ENCODE peak calls at places on chromosome 9, in four cellular contexts. One of them, this sample, is unnamed.

GRCh38 chr9:104795082-104795481 is 31.2 kb downstream of the NIPSNAP3B start:
- DNase-seq in WTC11: no peak
- DNase-seq in HepG2: no peak
- DNase-seq in K562: no peak
- DNase-seq in this sample: no peak

GRCh38 chr9:93644397-93645088 is 68.2 kb downstream of the PHF2 start:
- DNase-seq in WTC11: peak
- DNase-seq in HepG2: no peak
- DNase-seq in K562: no peak
- DNase-seq in this sample: no peak

GRCh38 chr9:135456436-135457104 is 23.0 kb upstream of the PPP1R26 start:
- DNase-seq in WTC11: no peak
- DNase-seq in HepG2: no peak
- DNase-seq in K562: peak
- DNase-seq in this sample: no peak

GRCh38 chr9:2418619-2419018 is 203.0 kb upstream of the VLDLR start:
- DNase-seq in WTC11: no peak
- DNase-seq in HepG2: no peak
- DNase-seq in K562: peak
- DNase-seq in this sample: no peak

GRCh38 chr9:111959468-111959941 is 62.9 kb downstream of the UGCG start:
- DNase-seq in WTC11: no peak
- DNase-seq in HepG2: peak
- DNase-seq in K562: peak
- DNase-seq in this sample: no peak

GRCh38 chr9:101462558-101462957 is 27.0 kb upstream of the ALDOB start:
- DNase-seq in WTC11: peak
- DNase-seq in HepG2: no peak
- DNase-seq in K562: peak
- DNase-seq in this sample: no peak

GRCh38 chr9:109379513-109379912 is 58.7 kb upstream of the EPB41L4B start:
- DNase-seq in WTC11: no peak
- DNase-seq in HepG2: no peak
- DNase-seq in K562: no peak
- DNase-seq in this sample: no peak

GRCh38 chr9:18526686-18527085 is 52.7 kb downstream of the ADAMTSL1 start:
- DNase-seq in WTC11: no peak
- DNase-seq in HepG2: no peak
- DNase-seq in K562: no peak
- DNase-seq in this sample: no peak

GRCh38 chr9:134336174-134336705 is 10.0 kb downstream of the RXRA start:
- DNase-seq in WTC11: no peak
- DNase-seq in HepG2: no peak
- DNase-seq in K562: no peak
- DNase-seq in this sample: no peak

GRCh38 chr9:134226221-134226930 is 62.0 kb upstream of the RNU6ATAC start:
- DNase-seq in WTC11: no peak
- DNase-seq in HepG2: peak
- DNase-seq in K562: no peak
- DNase-seq in this sample: peak

GRCh38 chr9:125732562-125732961 is 14.6 kb upstream of the PBX3 start:
- DNase-seq in WTC11: peak
- DNase-seq in HepG2: no peak
- DNase-seq in K562: no peak
- DNase-seq in this sample: no peak

GRCh38 chr9:30982301-30982700 is 1402.1 kb upstream of the ACO1 start:
- DNase-seq in WTC11: no peak
- DNase-seq in HepG2: no peak
- DNase-seq in K562: no peak
- DNase-seq in this sample: no peak

GRCh38 chr9:21836437-21837161 is 34.2 kb downstream of the MTAP start:
- DNase-seq in WTC11: no peak
- DNase-seq in HepG2: peak
- DNase-seq in K562: no peak
- DNase-seq in this sample: no peak

GRCh38 chr9:135275163-135275925 is 187.9 kb downstream of the OLFM1 start:
- DNase-seq in WTC11: no peak
- DNase-seq in HepG2: no peak
- DNase-seq in K562: no peak
- DNase-seq in this sample: no peak

GRCh38 chr9:124339603-124340146 is 75.6 kb downstream of the PSMB7 start:
- DNase-seq in WTC11: no peak
- DNase-seq in HepG2: no peak
- DNase-seq in K562: no peak
- DNase-seq in this sample: no peak

GRCh38 chr9:135415586-135415985 is 64.0 kb upstream of the PPP1R26 start:
- DNase-seq in WTC11: no peak
- DNase-seq in HepG2: no peak
- DNase-seq in K562: no peak
- DNase-seq in this sample: no peak

DNA sequence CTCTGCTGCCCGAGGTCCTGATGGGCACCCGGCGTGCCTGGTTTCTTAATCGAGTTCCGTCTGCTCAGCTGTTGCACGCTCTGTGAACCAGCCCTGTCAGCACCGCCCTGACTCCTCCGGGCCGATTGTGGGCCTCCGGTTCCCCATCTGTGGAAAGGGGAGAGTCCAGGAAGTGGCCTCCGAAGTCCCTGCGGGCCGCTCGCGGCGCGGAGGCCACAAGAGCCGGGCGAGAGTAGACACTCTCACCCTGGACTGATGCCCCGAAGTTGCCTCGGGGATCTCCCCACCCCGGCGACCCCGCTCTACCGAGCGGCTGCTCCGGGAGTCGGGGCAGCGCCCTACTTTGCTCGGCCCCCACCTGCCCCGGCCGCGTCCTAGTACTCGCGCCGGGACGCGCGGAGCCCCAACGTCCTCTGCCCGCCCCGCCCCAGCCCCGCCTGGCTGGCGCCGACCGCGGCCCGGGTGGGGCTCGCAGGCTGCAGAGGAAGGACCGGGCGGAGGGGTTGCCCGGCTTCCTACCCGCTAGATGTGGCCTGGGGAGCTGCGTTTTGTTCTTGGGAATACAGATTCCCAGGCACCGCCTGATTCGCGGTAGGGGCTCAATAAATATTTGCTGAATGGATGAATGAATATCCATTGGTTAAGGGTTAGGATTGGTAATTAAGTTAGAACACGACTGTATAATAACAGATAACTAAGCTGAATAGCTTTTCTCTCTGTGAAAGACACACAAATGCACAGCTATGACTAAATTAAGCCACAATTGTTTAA is 935 bp upstream of the ZNF367 start:
- DNase-seq in WTC11: peak
- DNase-seq in HepG2: peak
- DNase-seq in K562: peak
- DNase-seq in this sample: peak
- TF ChIP-seq ELF4 in WTC11: no peak
- TF ChIP-seq ELF4 in HepG2: no peak
- TF ChIP-seq ELF4 in K562: no peak
- TF ChIP-seq ELF4 in this sample: no peak

DNA sequence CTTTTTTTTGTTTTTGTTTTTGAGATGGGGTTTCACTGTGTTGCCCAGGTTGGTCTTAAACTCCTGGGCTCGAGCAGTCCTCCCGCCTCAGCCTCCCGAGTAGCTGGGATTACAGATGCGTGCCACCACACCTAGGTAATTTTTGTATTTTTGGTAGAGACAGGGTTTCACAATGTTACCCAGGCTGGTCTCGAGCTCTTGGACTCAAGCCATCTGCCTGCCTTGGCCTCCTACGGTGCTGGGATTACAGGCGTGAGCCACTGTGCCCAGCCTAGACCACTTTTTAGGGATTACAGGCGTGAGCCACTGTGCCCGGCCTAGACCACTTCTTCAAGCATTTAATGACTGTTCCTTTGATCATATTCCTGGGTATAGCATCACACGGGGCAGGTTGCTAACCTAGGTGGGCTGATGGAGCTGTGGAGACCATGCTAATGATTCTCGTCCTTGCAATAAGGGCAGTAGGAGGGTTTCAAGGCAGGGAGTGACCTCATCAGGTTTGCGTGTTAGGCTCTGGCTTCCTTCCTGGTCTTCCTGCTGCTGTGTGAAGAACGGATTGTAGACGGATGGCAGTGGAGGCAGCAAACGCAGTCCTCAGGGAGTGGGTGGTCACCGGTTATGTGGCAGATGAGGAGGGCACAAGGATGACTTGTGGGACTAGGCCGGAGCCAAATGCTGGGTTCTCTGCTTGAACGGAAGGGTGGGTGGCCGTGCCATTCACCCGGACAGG is 13.8 kb downstream of the EHMT1 start:
- DNase-seq in WTC11: no peak
- DNase-seq in HepG2: no peak
- DNase-seq in K562: no peak
- DNase-seq in this sample: no peak
- TF ChIP-seq SP1 in WTC11: no peak
- TF ChIP-seq SP1 in HepG2: no peak
- TF ChIP-seq SP1 in K562: no peak
- TF ChIP-seq SP1 in this sample: no peak

GRCh38 chr9:76534031-76534430 is 75.0 kb downstream of the GCNT1 start:
- DNase-seq in WTC11: no peak
- DNase-seq in HepG2: no peak
- DNase-seq in K562: no peak
- DNase-seq in this sample: no peak
- TF ChIP-seq ELF4 in WTC11: no peak
- TF ChIP-seq ELF4 in HepG2: no peak
- TF ChIP-seq ELF4 in K562: no peak
- TF ChIP-seq ELF4 in this sample: no peak

GRCh38 chr9:130874783-130875182 is 21.8 kb downstream of the QRFP start:
- DNase-seq in WTC11: no peak
- DNase-seq in HepG2: no peak
- DNase-seq in K562: no peak
- DNase-seq in this sample: no peak
- TF ChIP-seq SP1 in WTC11: no peak
- TF ChIP-seq SP1 in HepG2: no peak
- TF ChIP-seq SP1 in K562: no peak
- TF ChIP-seq SP1 in this sample: no peak

GRCh38 chr9:69141851-69142250 is 32.2 kb upstream of the TJP2 start:
- DNase-seq in WTC11: no peak
- DNase-seq in HepG2: no peak
- DNase-seq in K562: no peak
- DNase-seq in this sample: no peak
- TF ChIP-seq ELF4 in WTC11: no peak
- TF ChIP-seq ELF4 in HepG2: no peak
- TF ChIP-seq ELF4 in K562: no peak
- TF ChIP-seq ELF4 in this sample: no peak

GRCh38 chr9:126860757-126861466 is 473 bp downstream of the ZBTB34 start:
- DNase-seq in WTC11: peak
- DNase-seq in HepG2: no peak
- DNase-seq in K562: peak
- DNase-seq in this sample: peak
- TF ChIP-seq SP1 in WTC11: no peak
- TF ChIP-seq SP1 in HepG2: no peak
- TF ChIP-seq SP1 in K562: no peak
- TF ChIP-seq SP1 in this sample: no peak

GRCh38 chr9:110954822-110955291 is 83.4 kb downstream of the LPAR1 start:
- DNase-seq in WTC11: no peak
- DNase-seq in HepG2: no peak
- DNase-seq in K562: no peak
- DNase-seq in this sample: no peak
- TF ChIP-seq ELF4 in WTC11: no peak
- TF ChIP-seq ELF4 in HepG2: no peak
- TF ChIP-seq ELF4 in K562: no peak
- TF ChIP-seq ELF4 in this sample: no peak

GRCh38 chr9:26329974-26330373 is 562.6 kb downstream of the CAAP1 start:
- DNase-seq in WTC11: no peak
- DNase-seq in HepG2: peak
- DNase-seq in K562: no peak
- DNase-seq in this sample: no peak

GRCh38 chr9:26331223-26331622 is 561.4 kb downstream of the CAAP1 start:
- DNase-seq in WTC11: no peak
- DNase-seq in HepG2: no peak
- DNase-seq in K562: no peak
- DNase-seq in this sample: no peak

GRCh38 chr9:26324787-26325186 is 567.8 kb downstream of the CAAP1 start:
- DNase-seq in WTC11: no peak
- DNase-seq in HepG2: no peak
- DNase-seq in K562: no peak
- DNase-seq in this sample: no peak

GRCh38 chr9:26321935-26322334 is 570.7 kb downstream of the CAAP1 start:
- DNase-seq in WTC11: no peak
- DNase-seq in HepG2: no peak
- DNase-seq in K562: no peak
- DNase-seq in this sample: no peak

GRCh38 chr9:26326473-26327044 is 566.0 kb downstream of the CAAP1 start:
- DNase-seq in WTC11: peak
- DNase-seq in HepG2: peak
- DNase-seq in K562: no peak
- DNase-seq in this sample: peak
- TF ChIP-seq SP1 in WTC11: no peak
- TF ChIP-seq SP1 in HepG2: no peak
- TF ChIP-seq SP1 in K562: no peak
- TF ChIP-seq SP1 in this sample: no peak

GRCh38 chr9:6355728-6356127 is 27.6 kb downstream of the TPD52L3 start:
- DNase-seq in WTC11: no peak
- DNase-seq in HepG2: no peak
- DNase-seq in K562: no peak
- DNase-seq in this sample: no peak
- TF ChIP-seq ELF4 in WTC11: no peak
- TF ChIP-seq ELF4 in HepG2: no peak
- TF ChIP-seq ELF4 in K562: no peak
- TF ChIP-seq ELF4 in this sample: no peak

This sample was measured in HEK293T.